ENCODE peak calls at places on chromosomes 11 and 22, in five cellular contexts. One of them, this sample, is unnamed.
A peak's percentile ranks its signal among the peaks of the same experiment; 100 is the strongest.

GRCh38 chr11:68813778-68814177 is 27.9 kb downstream of the CPT1A start:
- DNase-seq in left ventricle myocardium superior: no peak
- DNase-seq in Calu3: no peak
- DNase-seq in anterior cingulate cortex: no peak
- DNase-seq in WTC11: no peak
- DNase-seq in this sample: no peak

GRCh38 chr11:121134758-121135312 is 33.8 kb downstream of the TECTA start:
- DNase-seq in anterior cingulate cortex: peak; percentile 63
- DNase-seq in Calu3: no peak
- DNase-seq in left ventricle myocardium superior: peak; percentile 45
- DNase-seq in WTC11: no peak
- DNase-seq in this sample: no peak

GRCh38 chr11:73141031-73141308 is 1.1 kb downstream of the FCHSD2 start:
- DNase-seq in WTC11: no peak
- DNase-seq in Calu3: peak; percentile 12
- DNase-seq in anterior cingulate cortex: no peak
- DNase-seq in left ventricle myocardium superior: peak; percentile 54
- DNase-seq in this sample: no peak

GRCh38 chr11:30377347-30377746 is 54.4 kb downstream of the ARL14EP start:
- DNase-seq in WTC11: no peak
- DNase-seq in left ventricle myocardium superior: no peak
- DNase-seq in Calu3: no peak
- DNase-seq in anterior cingulate cortex: no peak
- DNase-seq in this sample: no peak

GRCh38 chr11:69504576-69505420 is 23.3 kb downstream of the LINC01488 start:
- DNase-seq in WTC11: no peak
- DNase-seq in left ventricle myocardium superior: peak; percentile 11
- DNase-seq in Calu3: no peak
- DNase-seq in anterior cingulate cortex: no peak
- DNase-seq in this sample: no peak

GRCh38 chr11:1503708-1504104 is 17.1 kb upstream of the MOB2 start:
- DNase-seq in left ventricle myocardium superior: peak; percentile 82
- DNase-seq in anterior cingulate cortex: no peak
- DNase-seq in Calu3: no peak
- DNase-seq in WTC11: no peak
- DNase-seq in this sample: no peak

GRCh38 chr11:61971177-61972111 is 4.0 kb upstream of the FTH1 start:
- DNase-seq in anterior cingulate cortex: peak; percentile 95
- DNase-seq in Calu3: peak; percentile 97
- DNase-seq in left ventricle myocardium superior: peak; percentile 97
- DNase-seq in WTC11: peak; percentile 98
- DNase-seq in this sample: peak; percentile 76

GRCh38 chr22:35043251-35043931 is 22.6 kb upstream of the ISX start:
- DNase-seq in Calu3: no peak
- DNase-seq in left ventricle myocardium superior: no peak
- DNase-seq in WTC11: peak; percentile 44
- DNase-seq in anterior cingulate cortex: no peak
- DNase-seq in this sample: no peak

GRCh38 chr22:41561335-41561734 is 525 bp downstream of the CSDC2 start:
- DNase-seq in WTC11: peak; percentile 39
- DNase-seq in Calu3: no peak
- DNase-seq in left ventricle myocardium superior: peak; percentile 48
- DNase-seq in anterior cingulate cortex: no peak
- DNase-seq in this sample: no peak

GRCh38 chr11:94046796-94047195 is 25.6 kb downstream of the HEPHL1 start:
- DNase-seq in Calu3: no peak
- DNase-seq in anterior cingulate cortex: no peak
- DNase-seq in left ventricle myocardium superior: no peak
- DNase-seq in WTC11: no peak
- DNase-seq in this sample: no peak

GRCh38 chr22:29053048-29053702 is 8.5 kb downstream of the C22orf31 start:
- DNase-seq in anterior cingulate cortex: no peak
- DNase-seq in left ventricle myocardium superior: no peak
- DNase-seq in Calu3: no peak
- DNase-seq in WTC11: no peak
- DNase-seq in this sample: no peak